ENCODE peak calls at places on chromosome 1, in nine cellular contexts. X, M, P, S, G, R, T, D and U are unnamed samples.

GRCh38 chr1:62045579-62045978 is 149.1 kb upstream of the L1TD1 start:
- DNase-seq in X (peak; percentile 15), M (no peak), P (no peak), S (no peak), G (peak; percentile 65), R (no peak), T (no peak), D (no peak), U (no peak)

GRCh38 chr1:171742577-171742922 is 685 bp upstream of the VAMP4 start:
- DNase-seq in X (peak; percentile 51), M (peak; percentile 65), P (peak; percentile 81), S (peak; percentile 67), G (peak; percentile 43), R (peak; percentile 61), T (peak; percentile 74), D (peak; percentile 19), U (peak; percentile 62)

GRCh38 chr1:52905376-52905698 is 16.2 kb downstream of the ECHDC2 start:
- DNase-seq in X (peak; percentile 49), M (no peak), P (no peak), S (no peak), G (no peak), R (no peak), T (no peak), D (no peak), U (no peak)

GRCh38 chr1:58781541-58782307 is 2.1 kb downstream of the JUN start:
- DNase-seq in X (peak; percentile 78), M (peak; percentile 60), P (peak; percentile 77), S (peak; percentile 84), G (peak; percentile 74), R (peak; percentile 77), T (peak; percentile 68), D (peak; percentile 50), U (peak; percentile 89)

GRCh38 chr1:14302025-14302424 is 296.5 kb upstream of the KAZN start:
- DNase-seq in X (no peak), M (no peak), P (no peak), S (no peak), G (no peak), R (no peak), T (no peak), D (no peak), U (no peak)

GRCh38 chr1:59595774-59596173 is 219.0 kb upstream of the HOOK1 start:
- DNase-seq in X (no peak), M (no peak), P (peak; percentile 63), S (no peak), G (no peak), R (no peak), T (no peak), D (no peak), U (no peak)

GRCh38 chr1:98482611-98483010 is 178.9 kb upstream of the SNX7 start:
- DNase-seq in X (no peak), M (peak; percentile 20), P (no peak), S (no peak), G (peak; percentile 25), R (no peak), T (no peak), D (no peak), U (no peak)

GRCh38 chr1:181587870-181588438 is 104.6 kb downstream of the CACNA1E start:
- DNase-seq in X (no peak), M (peak; percentile 23), P (peak; percentile 7), S (no peak), G (peak; percentile 10), R (no peak), T (peak; percentile 67), D (no peak), U (no peak)

GRCh38 chr1:77040817-77041216 is 173.5 kb downstream of the ST6GALNAC5 start:
- DNase-seq in X (no peak), M (no peak), P (no peak), S (no peak), G (no peak), R (no peak), T (no peak), D (no peak), U (no peak)

GRCh38 chr1:111851552-111851951 is 95.9 kb downstream of the DDX20 start:
- DNase-seq in X (no peak), M (peak; percentile 18), P (no peak), S (no peak), G (no peak), R (no peak), T (peak; percentile 41), D (no peak), U (no peak)

GRCh38 chr1:4838231-4838630 is 183.8 kb downstream of the AJAP1 start:
- DNase-seq in X (no peak), M (no peak), P (no peak), S (no peak), G (no peak), R (no peak), T (no peak), D (no peak), U (no peak)

GRCh38 chr1:41642922-41643321 is 158.4 kb upstream of the EDN2 start:
- DNase-seq in X (no peak), M (no peak), P (no peak), S (peak; percentile 17), G (no peak), R (no peak), T (no peak), D (no peak), U (no peak)

GRCh38 chr1:76074321-76075187 is at the start of gene ST6GALNAC3:
- DNase-seq in X (peak; percentile 65), M (peak; percentile 95), P (peak; percentile 74), S (peak; percentile 90), G (peak; percentile 82), R (peak; percentile 77), T (peak; percentile 89), D (peak; percentile 59), U (peak; percentile 68)

GRCh38 chr1:168520052-168520751 is 23.6 kb downstream of the XCL2 start:
- DNase-seq in X (no peak), M (peak; percentile 7), P (no peak), S (no peak), G (no peak), R (no peak), T (peak; percentile 25), D (no peak), U (no peak)

GRCh38 chr1:64343105-64343960 is 126.6 kb upstream of the CACHD1 start:
- DNase-seq in X (no peak), M (no peak), P (peak; percentile 91), S (no peak), G (peak; percentile 80), R (no peak), T (no peak), D (no peak), U (no peak)

GRCh38 chr1:153985341-153985912 is 712 bp downstream of the RAB13 start:
- DNase-seq in X (no peak), M (no peak), P (peak; percentile 79), S (no peak), G (peak; percentile 86), R (peak; percentile 73), T (peak; percentile 56), D (no peak), U (peak; percentile 75)

GRCh38 chr1:23624440-23624839 is 65.1 kb upstream of the ID3 start:
- DNase-seq in X (no peak), M (no peak), P (no peak), S (no peak), G (no peak), R (no peak), T (no peak), D (no peak), U (no peak)

GRCh38 chr1:169363046-169363756 is 4.4 kb downstream of the NME7 start:
- DNase-seq in X (no peak), M (no peak), P (peak; percentile 84), S (no peak), G (no peak), R (no peak), T (no peak), D (no peak), U (no peak)

DNA sequence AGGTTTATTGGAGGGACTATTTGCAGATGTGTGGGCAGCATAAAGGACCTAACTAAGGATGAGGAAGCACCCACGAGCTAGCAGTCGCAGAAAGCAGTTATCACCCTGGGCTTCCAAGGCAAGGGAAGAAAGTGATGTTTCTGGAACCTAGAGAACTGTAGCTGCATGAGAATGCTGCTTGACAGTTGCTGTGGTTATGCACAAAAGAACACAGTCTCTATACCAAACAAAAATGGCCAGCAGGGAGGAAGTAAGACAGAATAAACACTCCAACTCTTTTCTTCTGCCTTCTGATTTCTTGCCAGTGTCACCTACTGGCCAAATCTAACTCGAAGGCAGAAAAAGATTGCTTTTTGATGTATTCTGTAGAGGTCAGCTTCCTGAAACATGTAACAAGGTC is 190.2 kb downstream of the RASAL2 start:
- DNase-seq in X (no peak), M (no peak), P (no peak), S (no peak), G (no peak), R (no peak), T (peak; percentile 33), D (no peak), U (no peak)
- H3K27ac ChIP-seq in X (no peak overlapping the region), M (no peak overlapping the region), P (no peak overlapping the region), S (peak overlapping the region; percentile 33), G (no peak overlapping the region), R (no peak overlapping the region), T (peak overlapping the region; percentile 94), D (no peak overlapping the region), U (no peak overlapping the region)

DNA sequence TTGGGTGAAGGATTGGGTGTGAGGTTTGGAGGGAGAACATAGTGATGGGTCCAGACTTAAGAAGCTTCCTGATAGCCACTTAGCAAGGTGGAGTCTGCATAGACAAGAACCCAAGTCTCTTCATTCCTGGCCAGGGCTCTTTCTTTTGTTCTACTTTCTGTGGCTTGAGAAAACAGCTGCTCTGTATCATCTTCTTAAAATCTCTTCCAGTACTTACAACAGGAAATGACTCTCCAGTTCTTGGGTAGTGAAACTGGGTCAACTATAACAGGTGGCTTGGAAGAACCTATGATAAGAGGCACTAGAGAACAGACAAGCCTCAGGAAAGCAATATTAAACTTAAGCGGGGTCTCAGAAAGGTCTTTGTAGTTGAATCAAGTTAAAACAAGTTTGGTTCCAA is 148.1 kb upstream of the USP24 start:
- DNase-seq in X (no peak), M (no peak), P (peak; percentile 58), S (no peak), G (no peak), R (no peak), T (no peak), D (no peak), U (no peak)
- H3K4me3 ChIP-seq in X (no peak overlapping the region), M (no peak overlapping the region), P (no peak overlapping the region), S (no peak overlapping the region), G (no peak overlapping the region), R (no peak overlapping the region), T (no peak overlapping the region), D (no peak overlapping the region), U (no peak overlapping the region)

DNA sequence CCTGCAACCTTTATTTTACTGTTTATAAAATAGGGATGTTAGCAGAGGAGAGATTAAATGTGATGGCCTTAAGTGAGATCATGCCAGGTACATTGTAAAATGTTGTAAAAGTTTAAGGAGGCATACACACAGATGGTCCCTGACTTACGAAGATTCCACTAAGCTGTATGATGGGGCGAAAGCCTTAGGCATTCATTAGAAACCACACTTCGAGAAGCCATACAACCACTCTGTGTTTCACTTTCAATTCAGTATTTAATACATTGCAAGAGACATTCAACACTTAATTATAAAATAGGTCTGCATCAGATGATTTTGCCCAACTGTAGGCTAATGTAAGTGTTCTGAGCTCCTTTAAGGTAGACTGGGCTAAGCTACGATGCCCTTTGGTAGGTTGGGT is 3.7 kb downstream of the SMPDL3B start:
- DNase-seq in X (no peak), M (no peak), P (no peak), S (no peak), G (no peak), R (no peak), T (no peak), D (no peak), U (no peak)
- H3K4me1 ChIP-seq in X (peaks cover 4% of the 10 kb centered on the region), M (peaks cover 23% of the 10 kb centered on the region), P (peaks cover 3% of the 10 kb centered on the region), S (peaks cover 9% of the 10 kb centered on the region), G (peaks cover 4% of the 10 kb centered on the region), R (no peaks in the 10 kb centered on the region), T (peaks cover 35% of the 10 kb centered on the region), D (no peaks in the 10 kb centered on the region), U (peaks cover 13% of the 10 kb centered on the region)

GRCh38 chr1:214174508-214175199 is 106.3 kb upstream of the SMYD2 start:
- DNase-seq in X (no peak), M (no peak), P (no peak), S (no peak), G (no peak), R (no peak), T (no peak), D (no peak), U (no peak)

GRCh38 chr1:214178102-214178501 is 102.9 kb upstream of the SMYD2 start:
- DNase-seq in X (no peak), M (no peak), P (no peak), S (no peak), G (no peak), R (no peak), T (no peak), D (no peak), U (no peak)
- H3K27ac ChIP-seq in X (no peak overlapping the region), M (no peak overlapping the region), P (no peak overlapping the region), S (no peak overlapping the region), G (no peak overlapping the region), R (no peak overlapping the region), T (no peak overlapping the region), D (no peak overlapping the region), U (no peak overlapping the region)